ENCODE peak calls at places on chromosomes 3 and 15, in four cellular contexts. M, L, C and G are unnamed samples.

GRCh38 chr3:13140596-13140995 is 67.4 kb upstream of the IQSEC1 start:
- DNase-seq in M (no peak), L (no peak), C (no peak), G (no peak)

GRCh38 chr3:86785381-86785780 is 205.6 kb downstream of the VGLL3 start:
- DNase-seq in C (peak), M (no peak), L (no peak), G (peak)

GRCh38 chr3:41199866-41200668 is 762 bp downstream of the CTNNB1 start:
- DNase-seq in M (no peak), L (no peak), C (peak), G (peak)

GRCh38 chr3:195197764-195198423 is 73.1 kb downstream of the XXYLT1 start:
- DNase-seq in C (peak), L (no peak), M (no peak), G (peak)

GRCh38 chr15:28094732-28095521 is 4.2 kb downstream of the OCA2 start:
- DNase-seq in M (peak), L (no peak), C (no peak), G (no peak)

GRCh38 chr3:126081618-126082333 is 2.1 kb downstream of the SLC41A3 start:
- DNase-seq in M (peak), L (peak), C (peak), G (peak)

GRCh38 chr3:30954431-30954830 is 60.0 kb upstream of the GADL1 start:
- DNase-seq in M (no peak), L (no peak), C (no peak), G (no peak)

GRCh38 chr3:24299801-24300626 is 194.6 kb downstream of the THRB start:
- DNase-seq in L (no peak), M (no peak), C (peak), G (peak)

GRCh38 chr15:87661952-87662351 is 594.6 kb downstream of the NTRK3 start:
- DNase-seq in M (no peak), C (no peak), L (no peak), G (peak)

GRCh38 chr15:60972866-60973265 is 256.2 kb downstream of the RORA start:
- DNase-seq in M (no peak), L (no peak), C (peak), G (peak)

GRCh38 chr3:181623924-181624694 is 87.6 kb upstream of the SOX2 start:
- DNase-seq in L (no peak), M (no peak), C (peak), G (peak)

GRCh38 chr3:32421991-32422859 is 30.6 kb downstream of the CMTM7 start:
- DNase-seq in M (peak), L (peak), C (peak), G (peak)

GRCh38 chr3:137765310-137766033 is 1.4 kb downstream of the SOX14 start:
- DNase-seq in M (no peak), C (no peak), L (no peak), G (no peak)

DNA sequence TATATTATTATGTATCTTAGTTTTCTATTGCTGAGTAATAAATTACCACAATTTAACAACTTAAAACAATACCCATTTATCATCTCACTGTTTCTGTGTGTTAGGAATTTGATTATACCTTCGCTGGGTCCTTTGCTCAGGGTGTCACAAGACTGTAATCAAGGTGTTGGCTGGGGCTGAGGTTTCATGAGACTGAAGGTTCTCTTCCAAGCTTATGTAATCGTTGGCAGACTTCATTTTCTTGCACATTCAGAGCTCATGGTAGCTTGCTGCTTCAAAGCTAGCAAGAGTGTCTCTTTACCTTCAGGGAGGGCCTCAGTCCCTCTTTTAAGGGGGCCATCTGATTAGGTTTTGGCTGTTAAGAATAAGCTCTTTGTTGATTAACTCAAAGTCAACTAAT is 293.1 kb downstream of the POLQ start:
- DNase-seq in C (no peak), L (no peak), M (no peak), G (no peak)
- H3K4me3 ChIP-seq in C (no peak), L (no peak), M (no peak), G (no peak)

GRCh38 chr3:38555926-38556325 is 59.8 kb downstream of the EXOG start:
- DNase-seq in C (no peak), L (no peak), M (no peak), G (no peak)
- TF ChIP-seq CTCF in C (no peak), L (no peak), M (no peak), G (no peak)

GRCh38 chr3:138863776-138864113 is 29.0 kb upstream of the PIK3CB start:
- DNase-seq in C (no peak), L (no peak), M (no peak), G (no peak)

GRCh38 chr3:138867996-138868395 is 33.3 kb upstream of the PIK3CB start:
- DNase-seq in C (peak), L (no peak), M (no peak), G (no peak)

GRCh38 chr3:138862531-138862923 is 27.8 kb upstream of the PIK3CB start:
- DNase-seq in L (no peak), C (peak), M (peak), G (peak)

GRCh38 chr3:138861755-138862333 is 27.1 kb upstream of the PIK3CB start:
- DNase-seq in M (no peak), L (no peak), C (peak), G (peak)

GRCh38 chr3:138862924-138863775 is 28.4 kb upstream of the PIK3CB start:
- DNase-seq in M (peak), L (no peak), C (peak), G (peak)
- H3K4me3 ChIP-seq in M (no peak), L (no peak), C (no peak), G (no peak)

GRCh38 chr15:57624730-57625129 is 33.0 kb downstream of the MYZAP start:
- DNase-seq in C (no peak), L (no peak), M (no peak), G (no peak)

GRCh38 chr15:57618325-57618724 is 26.6 kb downstream of the MYZAP start:
- DNase-seq in C (no peak), M (no peak), L (no peak), G (no peak)

DNA sequence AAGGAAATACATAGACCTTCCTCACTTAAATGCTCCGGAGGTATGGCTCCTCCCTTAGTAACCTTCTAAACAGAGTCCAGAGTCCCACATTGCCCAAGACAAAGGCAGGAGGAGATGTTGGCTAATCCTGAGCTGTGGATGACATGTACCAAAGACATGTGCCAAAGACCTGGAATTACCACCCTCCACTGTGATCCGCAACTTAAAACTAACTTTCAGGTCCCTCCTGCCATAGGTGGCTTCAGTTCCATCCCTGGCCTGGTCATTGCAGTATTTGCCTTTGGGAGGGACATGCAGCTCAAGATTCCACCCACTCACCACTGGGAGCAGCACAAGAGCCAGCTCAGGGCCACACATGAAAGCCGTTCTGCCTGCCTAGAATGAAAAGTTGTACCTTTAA is 28.0 kb downstream of the MYZAP start:
- DNase-seq in M (no peak), C (no peak), L (no peak), G (no peak)
- TF ChIP-seq CTCF in M (no peak), C (no peak), L (peak), G (no peak)

DNA sequence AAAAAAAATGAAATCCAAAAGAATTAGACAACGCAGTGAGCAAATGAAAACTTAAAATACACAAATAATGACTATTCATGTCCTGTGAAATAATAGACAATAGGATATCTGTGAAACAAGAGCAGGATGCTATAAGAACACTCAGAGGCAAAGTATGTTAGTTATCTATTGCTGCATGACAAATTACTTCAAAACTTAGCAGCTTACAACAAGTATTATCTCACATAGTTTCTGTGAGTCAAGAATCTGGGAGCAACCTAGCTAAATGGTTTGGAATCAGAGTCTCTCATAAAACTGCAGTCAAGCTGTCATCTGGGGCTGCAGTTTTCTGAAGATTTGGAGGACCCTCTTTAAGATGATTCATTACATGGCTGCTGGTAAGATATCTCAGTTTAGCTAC is 36.5 kb upstream of the ZMAT3 start:
- DNase-seq in L (no peak), M (no peak), C (peak), G (peak)
- H3K4me3 ChIP-seq in L (no peak), M (no peak), C (no peak), G (no peak)

GRCh38 chr3:149702691-149703426 is 45.0 kb upstream of the WWTR1 start:
- DNase-seq in L (no peak), C (peak), M (no peak), G (peak)

GRCh38 chr3:149703474-149703873 is 45.6 kb upstream of the WWTR1 start:
- DNase-seq in C (peak), M (no peak), L (no peak), G (no peak)

GRCh38 chr3:149705416-149705815 is 46.9 kb downstream of the COMMD2 start:
- DNase-seq in C (no peak), M (no peak), L (no peak), G (no peak)

GRCh38 chr3:149701977-149702350 is 44.1 kb upstream of the WWTR1 start:
- DNase-seq in M (no peak), C (no peak), L (no peak), G (no peak)

DNA sequence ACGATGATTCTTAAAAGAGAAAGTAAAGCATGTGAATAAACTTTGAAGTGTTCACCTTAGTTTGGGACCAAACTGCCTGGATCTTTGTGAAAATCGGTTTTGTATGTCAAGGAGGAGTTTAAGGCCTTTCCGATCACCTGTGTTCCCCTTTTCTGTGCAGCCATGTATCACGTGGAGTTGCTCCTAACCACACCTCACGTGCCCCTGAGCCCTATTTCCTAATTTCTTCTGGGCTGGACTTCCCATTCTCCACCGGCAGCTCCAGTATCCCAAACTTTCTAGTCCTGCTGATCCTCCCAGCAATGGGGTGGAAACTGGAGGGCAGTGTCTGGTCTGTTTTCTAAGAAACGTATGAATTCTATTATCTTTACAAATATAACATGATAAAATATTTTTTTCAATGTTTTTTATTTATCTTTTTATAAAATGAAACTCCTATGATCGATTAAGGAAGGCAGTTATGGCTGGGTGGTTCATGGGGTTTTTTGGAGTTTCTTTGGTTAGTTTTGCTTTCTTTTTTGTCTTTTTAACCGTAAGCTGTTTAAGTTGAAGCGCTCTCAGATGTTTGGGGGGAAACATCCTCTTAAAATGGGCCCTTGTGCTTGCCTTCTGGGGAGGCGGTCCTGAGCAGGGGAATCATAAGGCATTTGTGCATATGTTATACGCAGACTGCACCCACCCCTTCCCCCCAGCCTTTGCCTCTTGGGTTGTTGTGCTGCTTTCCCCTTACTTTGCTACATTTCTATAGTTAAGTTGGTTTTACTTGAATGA is 43.6 kb upstream of the WWTR1 start:
- DNase-seq in C (no peak), M (no peak), L (no peak), G (no peak)
- TF ChIP-seq CTCF in C (no peak), M (no peak), L (no peak), G (no peak)